ENCODE peak calls at places on chromosomes 12 and 14, in ten cellular contexts. One of them, this sample, is unnamed. For H3K4me1, the result is how much of the 10 kb centered on the place peaks cover.

GRCh38 chr12:130587966-130588365 is 128.1 kb downstream of the RIMBP2 start:
- DNase-seq in transverse colon: no peak
- DNase-seq in stomach: no peak
- DNase-seq in A549: no peak
- DNase-seq in tibial nerve: no peak
- DNase-seq in ovary: no peak
- DNase-seq in HepG2: no peak
- DNase-seq in H1: no peak
- DNase-seq in GM12878: no peak
- DNase-seq in SK-N-SH: no peak
- DNase-seq in this sample: no peak

GRCh38 chr12:10497602-10498001 is 8.1 kb upstream of the EIF2S3B start:
- DNase-seq in transverse colon: no peak
- DNase-seq in stomach: no peak
- DNase-seq in A549: no peak
- DNase-seq in tibial nerve: no peak
- DNase-seq in ovary: no peak
- DNase-seq in HepG2: no peak
- DNase-seq in H1: no peak
- DNase-seq in GM12878: no peak
- DNase-seq in SK-N-SH: no peak
- DNase-seq in this sample: no peak

GRCh38 chr12:12086975-12087692 is 16.4 kb downstream of the BCL2L14 start:
- DNase-seq in transverse colon: no peak
- DNase-seq in stomach: no peak
- DNase-seq in A549: no peak
- DNase-seq in tibial nerve: no peak
- DNase-seq in ovary: no peak
- DNase-seq in HepG2: no peak
- DNase-seq in H1: no peak
- DNase-seq in GM12878: no peak
- DNase-seq in SK-N-SH: no peak
- DNase-seq in this sample: no peak

GRCh38 chr12:124663771-124664366 is 96.5 kb upstream of the NCOR2 start:
- DNase-seq in transverse colon: no peak
- DNase-seq in stomach: no peak
- DNase-seq in A549: no peak
- DNase-seq in tibial nerve: no peak
- DNase-seq in ovary: no peak
- DNase-seq in HepG2: no peak
- DNase-seq in H1: no peak
- DNase-seq in GM12878: no peak
- DNase-seq in SK-N-SH: no peak
- DNase-seq in this sample: no peak

GRCh38 chr14:75278422-75279152 is at the start of gene FOS:
- DNase-seq in transverse colon: peak
- DNase-seq in stomach: peak
- DNase-seq in A549: peak
- DNase-seq in tibial nerve: peak
- DNase-seq in ovary: peak
- DNase-seq in HepG2: peak
- DNase-seq in H1: peak
- DNase-seq in GM12878: no peak
- DNase-seq in SK-N-SH: peak
- DNase-seq in this sample: peak

GRCh38 chr14:75252254-75252837 is 26.3 kb upstream of the FOS start:
- DNase-seq in transverse colon: peak
- DNase-seq in stomach: peak
- DNase-seq in A549: no peak
- DNase-seq in tibial nerve: no peak
- DNase-seq in ovary: no peak
- DNase-seq in HepG2: no peak
- DNase-seq in H1: no peak
- DNase-seq in GM12878: no peak
- DNase-seq in SK-N-SH: no peak
- DNase-seq in this sample: no peak

GRCh38 chr12:130948136-130948535 is 5.6 kb upstream of the ADGRD1 start:
- DNase-seq in transverse colon: no peak
- DNase-seq in stomach: no peak
- DNase-seq in A549: no peak
- DNase-seq in tibial nerve: no peak
- DNase-seq in ovary: no peak
- DNase-seq in HepG2: no peak
- DNase-seq in H1: no peak
- DNase-seq in GM12878: no peak
- DNase-seq in SK-N-SH: no peak
- DNase-seq in this sample: no peak

GRCh38 chr12:13024151-13024946 is 19.8 kb upstream of the FAM234B start:
- DNase-seq in transverse colon: peak
- DNase-seq in stomach: peak
- DNase-seq in A549: peak
- DNase-seq in tibial nerve: peak
- DNase-seq in ovary: no peak
- DNase-seq in HepG2: peak
- DNase-seq in H1: peak
- DNase-seq in GM12878: no peak
- DNase-seq in SK-N-SH: no peak
- DNase-seq in this sample: no peak

GRCh38 chr12:82818276-82819035 is 131.8 kb downstream of the TMTC2 start:
- DNase-seq in transverse colon: no peak
- DNase-seq in stomach: no peak
- DNase-seq in A549: no peak
- DNase-seq in tibial nerve: no peak
- DNase-seq in ovary: no peak
- DNase-seq in HepG2: no peak
- DNase-seq in H1: no peak
- DNase-seq in GM12878: no peak
- DNase-seq in SK-N-SH: no peak
- DNase-seq in this sample: no peak

GRCh38 chr14:22915886-22916521 is 2.9 kb downstream of the RBM23 start:
- DNase-seq in transverse colon: no peak
- DNase-seq in stomach: peak
- DNase-seq in A549: no peak
- DNase-seq in tibial nerve: peak
- DNase-seq in ovary: no peak
- DNase-seq in HepG2: peak
- DNase-seq in H1: no peak
- DNase-seq in GM12878: no peak
- DNase-seq in SK-N-SH: no peak
- DNase-seq in this sample: no peak

GRCh38 chr12:54159549-54159948 is 29.2 kb downstream of the SMUG1 start:
- DNase-seq in transverse colon: no peak
- DNase-seq in stomach: no peak
- DNase-seq in A549: no peak
- DNase-seq in tibial nerve: no peak
- DNase-seq in ovary: no peak
- DNase-seq in HepG2: no peak
- DNase-seq in H1: no peak
- DNase-seq in GM12878: no peak
- DNase-seq in SK-N-SH: no peak
- DNase-seq in this sample: no peak

GRCh38 chr12:121301876-121302275 is 5.4 kb upstream of the CAMKK2 start:
- DNase-seq in transverse colon: no peak
- DNase-seq in stomach: no peak
- DNase-seq in A549: no peak
- DNase-seq in tibial nerve: no peak
- DNase-seq in ovary: no peak
- DNase-seq in HepG2: no peak
- DNase-seq in H1: no peak
- DNase-seq in GM12878: no peak
- DNase-seq in SK-N-SH: no peak
- DNase-seq in this sample: no peak

GRCh38 chr12:44248436-44248835 is 412.6 kb downstream of the TMEM117 start:
- DNase-seq in transverse colon: no peak
- DNase-seq in stomach: no peak
- DNase-seq in A549: no peak
- DNase-seq in tibial nerve: no peak
- DNase-seq in ovary: no peak
- DNase-seq in HepG2: no peak
- DNase-seq in H1: no peak
- DNase-seq in GM12878: no peak
- DNase-seq in SK-N-SH: no peak
- DNase-seq in this sample: no peak

GRCh38 chr12:6699989-6700645 is 498 bp downstream of the PIANP start:
- DNase-seq in transverse colon: peak
- DNase-seq in stomach: no peak
- DNase-seq in A549: no peak
- DNase-seq in tibial nerve: no peak
- DNase-seq in ovary: no peak
- DNase-seq in HepG2: no peak
- DNase-seq in H1: peak
- DNase-seq in GM12878: no peak
- DNase-seq in SK-N-SH: peak
- DNase-seq in this sample: no peak

GRCh38 chr12:132545955-132546354 is 56.0 kb downstream of the FBRSL1 start:
- DNase-seq in transverse colon: no peak
- DNase-seq in stomach: no peak
- DNase-seq in A549: no peak
- DNase-seq in tibial nerve: no peak
- DNase-seq in ovary: no peak
- DNase-seq in HepG2: no peak
- DNase-seq in H1: no peak
- DNase-seq in GM12878: no peak
- DNase-seq in SK-N-SH: no peak
- DNase-seq in this sample: no peak

GRCh38 chr12:41264281-41264680 is 76.2 kb downstream of the PDZRN4 start:
- DNase-seq in transverse colon: no peak
- DNase-seq in stomach: no peak
- DNase-seq in A549: peak
- DNase-seq in tibial nerve: no peak
- DNase-seq in ovary: no peak
- DNase-seq in HepG2: peak
- DNase-seq in H1: no peak
- DNase-seq in GM12878: no peak
- DNase-seq in SK-N-SH: peak
- DNase-seq in this sample: no peak
- TF ChIP-seq EP300 in transverse colon: no peak
- TF ChIP-seq EP300 in stomach: no peak
- TF ChIP-seq EP300 in A549: no peak
- TF ChIP-seq EP300 in tibial nerve: no peak
- TF ChIP-seq EP300 in ovary: no peak
- TF ChIP-seq EP300 in HepG2: no peak
- TF ChIP-seq EP300 in H1: no peak
- TF ChIP-seq EP300 in GM12878: no peak
- TF ChIP-seq EP300 in SK-N-SH: no peak
- TF ChIP-seq EP300 in this sample: no peak

GRCh38 chr12:111428728-111429175 is 23.0 kb downstream of the SH2B3 start:
- DNase-seq in transverse colon: peak
- DNase-seq in stomach: no peak
- DNase-seq in A549: no peak
- DNase-seq in tibial nerve: no peak
- DNase-seq in ovary: no peak
- DNase-seq in HepG2: no peak
- DNase-seq in H1: no peak
- DNase-seq in GM12878: no peak
- DNase-seq in SK-N-SH: no peak
- DNase-seq in this sample: no peak
- H3K4me1 ChIP-seq in transverse colon: half or more
- H3K4me1 ChIP-seq in stomach: half or more
- H3K4me1 ChIP-seq in A549: under half
- H3K4me1 ChIP-seq in tibial nerve: under half
- H3K4me1 ChIP-seq in ovary: under half
- H3K4me1 ChIP-seq in HepG2: under half
- H3K4me1 ChIP-seq in H1: under half
- H3K4me1 ChIP-seq in GM12878: half or more
- H3K4me1 ChIP-seq in SK-N-SH: under half
- H3K4me1 ChIP-seq in this sample: half or more

DNA sequence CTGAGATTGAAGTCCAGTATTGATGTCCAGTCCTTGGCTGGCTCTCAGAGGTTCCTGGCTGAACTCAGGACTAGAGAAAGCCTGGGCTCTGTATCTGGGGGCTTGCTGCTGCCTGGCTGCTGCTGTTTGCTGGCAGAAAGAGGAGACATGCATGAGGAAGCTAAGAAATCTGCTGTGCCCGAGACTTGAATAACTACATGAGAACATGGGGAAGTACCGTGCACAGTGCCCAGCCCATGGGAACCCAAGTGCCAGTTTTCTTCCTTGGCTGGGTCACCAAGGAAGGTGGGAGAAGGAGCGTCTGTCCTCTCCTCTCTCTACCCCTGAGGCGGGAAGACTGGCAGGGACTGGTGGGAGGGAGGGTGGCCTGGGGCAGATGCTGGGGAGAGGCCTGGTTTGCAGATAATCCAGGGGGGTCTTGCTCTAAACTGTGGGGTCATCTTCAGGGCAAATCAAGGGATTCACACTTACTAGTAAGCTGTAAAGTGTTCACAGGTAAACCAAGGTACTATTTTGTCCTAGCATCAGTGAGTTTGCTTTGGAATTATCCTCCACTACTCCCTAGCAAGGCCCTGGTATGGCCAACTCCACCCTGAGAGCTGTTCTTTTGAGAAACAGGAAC is 13.8 kb upstream of the ZFP36L1 start:
- DNase-seq in transverse colon: no peak
- DNase-seq in stomach: peak
- DNase-seq in A549: no peak
- DNase-seq in tibial nerve: no peak
- DNase-seq in ovary: no peak
- DNase-seq in HepG2: no peak
- DNase-seq in H1: no peak
- DNase-seq in GM12878: no peak
- DNase-seq in SK-N-SH: peak
- DNase-seq in this sample: peak
- TF ChIP-seq EP300 in transverse colon: no peak
- TF ChIP-seq EP300 in stomach: no peak
- TF ChIP-seq EP300 in A549: no peak
- TF ChIP-seq EP300 in tibial nerve: no peak
- TF ChIP-seq EP300 in ovary: no peak
- TF ChIP-seq EP300 in HepG2: no peak
- TF ChIP-seq EP300 in H1: no peak
- TF ChIP-seq EP300 in GM12878: no peak
- TF ChIP-seq EP300 in SK-N-SH: no peak
- TF ChIP-seq EP300 in this sample: no peak

DNA sequence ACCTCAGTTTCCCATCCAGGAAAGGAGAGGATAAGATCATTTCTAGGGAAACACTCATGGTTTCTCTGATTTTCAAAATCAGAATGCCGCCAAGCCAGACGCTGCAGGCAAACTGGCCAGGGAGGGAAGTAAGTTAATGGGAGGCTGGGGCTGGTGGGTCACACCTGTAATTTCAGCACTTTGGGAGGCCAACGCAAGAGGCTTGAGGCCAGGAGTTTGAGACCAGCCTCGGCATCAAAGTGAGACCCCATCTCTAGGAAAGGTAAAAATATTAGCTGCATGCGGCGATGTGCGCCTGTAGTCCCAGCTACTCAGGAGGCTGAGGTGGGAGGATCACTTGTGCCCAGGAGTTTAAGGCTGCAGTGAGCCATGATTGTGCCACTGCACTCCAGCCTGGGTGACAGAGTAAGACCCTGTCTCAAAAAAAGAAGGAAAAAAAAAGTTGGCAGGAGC is 587 bp downstream of the SELPLG start:
- DNase-seq in transverse colon: no peak
- DNase-seq in stomach: no peak
- DNase-seq in A549: no peak
- DNase-seq in tibial nerve: no peak
- DNase-seq in ovary: no peak
- DNase-seq in HepG2: no peak
- DNase-seq in H1: no peak
- DNase-seq in GM12878: no peak
- DNase-seq in SK-N-SH: no peak
- DNase-seq in this sample: no peak
- H3K4me1 ChIP-seq in transverse colon: under half
- H3K4me1 ChIP-seq in stomach: half or more
- H3K4me1 ChIP-seq in A549: under half
- H3K4me1 ChIP-seq in tibial nerve: half or more
- H3K4me1 ChIP-seq in ovary: under half
- H3K4me1 ChIP-seq in HepG2: half or more
- H3K4me1 ChIP-seq in H1: under half
- H3K4me1 ChIP-seq in GM12878: half or more
- H3K4me1 ChIP-seq in SK-N-SH: under half
- H3K4me1 ChIP-seq in this sample: under half

GRCh38 chr14:105897725-105898113 is 371.3 kb downstream of the TMEM121 start:
- DNase-seq in transverse colon: no peak
- DNase-seq in stomach: no peak
- DNase-seq in A549: no peak
- DNase-seq in tibial nerve: no peak
- DNase-seq in ovary: no peak
- DNase-seq in HepG2: no peak
- DNase-seq in H1: no peak
- DNase-seq in GM12878: no peak
- DNase-seq in SK-N-SH: no peak
- DNase-seq in this sample: no peak
- TF ChIP-seq EP300 in transverse colon: no peak
- TF ChIP-seq EP300 in stomach: no peak
- TF ChIP-seq EP300 in A549: no peak
- TF ChIP-seq EP300 in tibial nerve: no peak
- TF ChIP-seq EP300 in ovary: no peak
- TF ChIP-seq EP300 in HepG2: no peak
- TF ChIP-seq EP300 in H1: no peak
- TF ChIP-seq EP300 in GM12878: no peak
- TF ChIP-seq EP300 in SK-N-SH: no peak
- TF ChIP-seq EP300 in this sample: no peak

This sample was measured in esophagus muscularis mucosa.